ENCODE peak calls at places on chromosomes 16 and 17, in five cellular contexts. D is MCF 10A; O is activated CD4-positive, alpha-beta T cell treated with anti-CD3 and anti-CD28 coated beads for 48 hours; G is M059J; N is NCI-H2081. U is an unnamed sample.

GRCh38 chr17:7435676-7436555 is 681 bp downstream of the TMEM102 start:
- DNase-seq in D (peak), O (peak), G (peak), N (no peak), U (peak)

GRCh38 chr17:6327007-6327406 is 107.9 kb downstream of the AIPL1 start:
- DNase-seq in D (no peak), O (peak), G (no peak), N (no peak), U (peak)

GRCh38 chr17:2436516-2436915 is 35.7 kb upstream of the MNT start:
- DNase-seq in D (no peak), O (no peak), G (no peak), N (peak), U (no peak)

GRCh38 chr16:20747030-20747816 is 5.6 kb upstream of the THUMPD1 start:
- DNase-seq in D (no peak), O (no peak), G (no peak), N (no peak), U (peak)

GRCh38 chr16:27639588-27640276 is 89.8 kb downstream of the KATNIP start:
- DNase-seq in D (peak), O (peak), G (peak), N (peak), U (peak)

GRCh38 chr16:21663889-21664647 is at the start of gene OTOA:
- DNase-seq in D (no peak), O (peak), G (no peak), N (no peak), U (peak)

GRCh38 chr17:73142763-73143395 is 21.9 kb upstream of the SSTR2 start:
- DNase-seq in D (no peak), O (peak), G (peak), N (no peak), U (no peak)

GRCh38 chr16:24769806-24770205 is 40.4 kb downstream of the TNRC6A start:
- DNase-seq in D (no peak), O (no peak), G (no peak), N (no peak), U (no peak)

GRCh38 chr17:58606934-58607333 is 84.9 kb downstream of the TEX14 start:
- DNase-seq in D (no peak), O (no peak), G (no peak), N (no peak), U (no peak)

GRCh38 chr17:35726609-35727460 is 4.6 kb upstream of the RASL10B start:
- DNase-seq in D (peak), O (no peak), G (peak), N (no peak), U (peak)

GRCh38 chr17:83127431-83128160 is 48.2 kb downstream of the METRNL start:
- DNase-seq in D (no peak), O (no peak), G (no peak), N (no peak), U (no peak)

GRCh38 chr17:79840204-79840988 is 1.2 kb upstream of the CBX4 start:
- DNase-seq in D (peak), O (peak), G (no peak), N (no peak), U (peak)

GRCh38 chr17:78748048-78748729 is 33.9 kb downstream of the CYTH1 start:
- DNase-seq in D (no peak), O (peak), G (no peak), N (no peak), U (no peak)

GRCh38 chr16:1923299-1924034 is 5.3 kb upstream of the HS3ST6 start:
- DNase-seq in D (peak), O (no peak), G (peak), N (no peak), U (no peak)

GRCh38 chr16:8712589-8713361 is 38.4 kb downstream of the ABAT start:
- DNase-seq in D (no peak), O (no peak), G (no peak), N (peak), U (no peak)

GRCh38 chr16:88759245-88759975 is 25.6 kb downstream of the PIEZO1 start:
- DNase-seq in D (no peak), O (peak), G (no peak), N (no peak), U (peak)

GRCh38 chr17:2981325-2981724 is 82.1 kb downstream of the OR1D5 start:
- DNase-seq in D (no peak), O (no peak), G (no peak), N (no peak), U (no peak)

GRCh38 chr17:79813826-79814623 is 17.1 kb upstream of the CBX8 start:
- DNase-seq in D (no peak), O (no peak), G (no peak), N (no peak), U (no peak)

GRCh38 chr17:13074026-13074425 is 56.2 kb upstream of the ELAC2 start:
- DNase-seq in D (peak), O (no peak), G (peak), N (no peak), U (no peak)

GRCh38 chr16:3431779-3432219 is 11.5 kb downstream of the ZNF597 start:
- DNase-seq in D (no peak), O (peak), G (no peak), N (no peak), U (peak)

GRCh38 chr16:75113046-75113491 is 3.5 kb downstream of the LDHD start:
- DNase-seq in D (no peak), O (no peak), G (no peak), N (no peak), U (peak)

GRCh38 chr17:37168731-37169353 is 206.9 kb upstream of the C17orf78 start:
- DNase-seq in D (no peak), O (no peak), G (no peak), N (no peak), U (no peak)

GRCh38 chr16:2056681-2057407 is 9.1 kb downstream of the TSC2 start:
- DNase-seq in D (no peak), O (no peak), G (peak), N (no peak), U (no peak)

GRCh38 chr16:74716355-74716754 is 15.7 kb upstream of the MLKL start:
- DNase-seq in D (no peak), O (no peak), G (no peak), N (no peak), U (no peak)